ENCODE peak calls at places on chromosomes 6 and 20, in seven cellular contexts. V is CD4-positive, alpha-beta memory T cell; Y is endodermal cell; H is colonic mucosa; N is CD8-positive, alpha-beta memory T cell; U is esophagus squamous epithelium; O is PC-3. W is an unnamed sample. For H3K4me1, the result is how much of the 10 kb centered on the place peaks cover.

GRCh38 chr6:167817729-167818128 is 9.0 kb upstream of the AFDN start:
- DNase-seq in V (no peak), Y (no peak), H (no peak), N (no peak), U (no peak), O (peak), W (no peak)

GRCh38 chr6:70131528-70131927 is 171.4 kb downstream of the COL9A1 start:
- DNase-seq in V (no peak), Y (no peak), H (no peak), N (no peak), U (no peak), O (no peak), W (no peak)

GRCh38 chr6:143232849-143233248 is 172.2 kb downstream of the AIG1 start:
- DNase-seq in V (peak), Y (peak), H (peak), N (no peak), U (no peak), O (peak), W (peak)

GRCh38 chr20:10761786-10762185 is 88.0 kb upstream of the JAG1 start:
- DNase-seq in V (no peak), Y (no peak), H (no peak), N (no peak), U (no peak), O (peak), W (peak)

GRCh38 chr6:56764081-56764566 is 121.4 kb upstream of the DST start:
- DNase-seq in V (no peak), Y (peak), H (peak), N (no peak), U (no peak), O (peak), W (peak)

GRCh38 chr6:6713660-6714446 is 125.3 kb downstream of the LY86 start:
- DNase-seq in V (no peak), Y (no peak), H (no peak), N (no peak), U (no peak), O (peak), W (no peak)

GRCh38 chr6:35727206-35727934 is 9.5 kb upstream of the ARMC12 start:
- DNase-seq in V (no peak), Y (peak), H (peak), N (no peak), U (no peak), O (peak), W (peak)

GRCh38 chr6:87907521-87907920 is 140.1 kb upstream of the SPACA1 start:
- DNase-seq in V (no peak), Y (no peak), H (no peak), N (peak), U (no peak), O (no peak), W (no peak)

GRCh38 chr20:47334022-47334551 is 22.4 kb downstream of the ZMYND8 start:
- DNase-seq in V (no peak), Y (no peak), H (no peak), N (no peak), U (no peak), O (peak), W (peak)

GRCh38 chr20:37236462-37236861 is 25.2 kb downstream of the GHRH start:
- DNase-seq in V (no peak), Y (no peak), H (no peak), N (no peak), U (no peak), O (no peak), W (no peak)

GRCh38 chr6:3913958-3914337 is 64.8 kb downstream of the FAM50B start:
- DNase-seq in V (no peak), Y (peak), H (no peak), N (no peak), U (no peak), O (peak), W (no peak)

GRCh38 chr6:73073238-73073637 is 152.1 kb downstream of the KHDC1L start:
- DNase-seq in V (no peak), Y (no peak), H (no peak), N (no peak), U (no peak), O (peak), W (no peak)

GRCh38 chr6:12924911-12925310 is 208.3 kb downstream of the PHACTR1 start:
- DNase-seq in V (no peak), Y (no peak), H (no peak), N (no peak), U (no peak), O (no peak), W (no peak)

DNA sequence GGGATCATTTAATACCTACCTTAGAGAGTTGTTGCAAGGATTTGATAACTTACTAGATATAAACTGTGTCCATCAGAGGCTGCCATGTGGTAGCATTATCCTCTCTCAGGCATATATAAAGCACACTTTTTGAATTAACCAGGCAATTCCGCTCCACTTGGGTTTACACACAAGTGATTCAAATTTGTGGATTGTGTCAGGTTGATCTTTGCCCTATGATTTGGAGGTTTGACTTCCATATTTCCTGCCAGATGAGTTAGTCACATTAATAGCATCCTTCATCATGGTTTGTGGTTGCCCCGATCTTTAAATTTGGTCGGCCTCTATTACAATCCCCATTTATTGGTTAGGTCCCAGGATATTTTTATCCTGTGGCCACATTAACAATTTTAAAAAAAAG is 44.8 kb upstream of the CTAGE9 start:
- DNase-seq in V (no peak), Y (no peak), H (no peak), N (no peak), U (no peak), O (peak), W (peak)
- H3K27ac ChIP-seq in V (no peak), Y (no peak), H (no peak), N (no peak), U (no peak), O (peak), W (peak)

DNA sequence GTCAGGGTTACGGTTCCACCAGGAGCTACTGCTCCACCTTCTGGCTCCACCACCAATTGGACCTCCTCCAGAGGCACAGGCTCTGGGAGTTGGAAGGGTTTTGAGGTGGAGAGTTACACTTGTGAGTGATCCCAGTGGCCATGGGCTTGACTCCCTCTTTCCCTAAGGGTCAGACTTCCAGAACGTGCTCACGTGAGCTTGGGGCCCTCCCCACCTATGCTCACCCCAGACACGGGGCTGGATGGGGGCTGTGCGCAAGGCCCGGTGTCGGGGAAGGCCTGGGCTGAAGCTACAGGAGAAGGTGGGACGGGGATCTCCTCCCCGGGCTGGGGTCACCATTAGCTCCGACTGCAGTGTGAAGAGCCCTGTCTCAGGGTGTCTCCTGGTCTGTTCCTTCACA is 1.4 kb downstream of the AGER start:
- DNase-seq in V (no peak), Y (no peak), H (no peak), N (no peak), U (no peak), O (no peak), W (peak)
- H3K4me1 ChIP-seq in V (half or more), Y (under half), H (under half), N (under half), U (half or more), O (under half), W (under half)

DNA sequence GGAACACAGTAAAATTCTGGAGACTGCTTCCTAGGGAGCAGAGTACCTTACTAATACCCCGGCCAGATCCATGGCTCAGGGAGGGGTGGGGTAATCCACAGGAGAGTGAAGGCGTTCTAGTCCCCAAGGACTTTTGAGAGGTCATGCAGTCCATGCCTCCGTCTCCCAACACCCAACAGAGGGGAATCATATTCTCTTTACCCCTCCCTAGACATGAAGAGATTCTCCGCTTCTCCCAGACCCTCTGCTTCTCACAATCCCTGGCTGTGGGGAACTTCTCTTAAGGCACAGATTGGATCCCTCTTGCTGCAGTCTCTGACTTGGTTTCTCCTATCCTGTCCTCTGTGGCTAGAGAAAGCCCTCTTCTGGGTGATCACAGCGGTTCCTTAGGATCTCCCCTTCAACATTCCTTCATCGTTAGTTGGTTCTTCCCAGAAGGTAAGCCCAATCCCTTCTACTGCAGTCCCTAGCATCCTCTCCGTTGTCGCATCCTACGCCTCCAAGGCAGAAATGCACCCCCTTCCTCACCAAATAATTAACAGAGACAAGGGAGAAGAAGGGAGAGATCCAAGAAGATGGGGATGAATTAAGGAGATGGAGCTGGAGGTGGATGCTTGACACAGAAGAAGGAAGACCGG is 571 bp downstream of the GGT7 start:
- DNase-seq in V (no peak), Y (peak), H (no peak), N (no peak), U (no peak), O (no peak), W (no peak)
- H3K27ac ChIP-seq in V (peak), Y (no peak), H (peak), N (peak), U (peak), O (no peak), W (peak)

GRCh38 chr6:14250573-14250972 is 133.0 kb downstream of the CD83 start:
- DNase-seq in V (no peak), Y (no peak), H (no peak), N (no peak), U (no peak), O (no peak), W (no peak)
- H3K4me1 ChIP-seq in V (under half), Y (under half), H (under half), N (under half), U (under half), O (under half), W (under half)

GRCh38 chr20:42432931-42433330 is 756.8 kb downstream of the PTPRT start:
- DNase-seq in V (no peak), Y (no peak), H (no peak), N (no peak), U (no peak), O (no peak), W (no peak)
- H3K27ac ChIP-seq in V (no peak), Y (no peak), H (no peak), N (no peak), U (no peak), O (no peak), W (no peak)